ENCODE peak calls at places on chromosomes 12 and 14, in five cellular contexts. One of them, this sample, is unnamed.

GRCh38 chr12:21169878-21170472 is 39.0 kb downstream of the SLCO1B1 start:
- DNase-seq in fibroblast of mammary gland: peak; percentile 31
- DNase-seq in Caco-2: peak; percentile 67
- DNase-seq in LoVo: peak; percentile 61
- DNase-seq in endothelial cell: peak; percentile 80
- DNase-seq in this sample: no peak

GRCh38 chr12:6953417-6954315 is 2.5 kb downstream of the PTPN6 start:
- DNase-seq in Caco-2: no peak
- DNase-seq in endothelial cell: peak; percentile 55
- DNase-seq in fibroblast of mammary gland: no peak
- DNase-seq in LoVo: no peak
- DNase-seq in this sample: no peak

GRCh38 chr12:110858848-110859247 is 12.1 kb downstream of the CCDC63 start:
- DNase-seq in LoVo: no peak
- DNase-seq in endothelial cell: no peak
- DNase-seq in fibroblast of mammary gland: peak; percentile 15
- DNase-seq in Caco-2: no peak
- DNase-seq in this sample: no peak

GRCh38 chr12:26987634-26988424 is 26.4 kb downstream of the TM7SF3 start:
- DNase-seq in endothelial cell: no peak
- DNase-seq in fibroblast of mammary gland: peak; percentile 46
- DNase-seq in Caco-2: no peak
- DNase-seq in LoVo: no peak
- DNase-seq in this sample: no peak

GRCh38 chr14:106843951-106844483 is 1317.6 kb downstream of the TMEM121 start:
- DNase-seq in Caco-2: peak; percentile 47
- DNase-seq in endothelial cell: no peak
- DNase-seq in LoVo: peak; percentile 73
- DNase-seq in fibroblast of mammary gland: peak; percentile 5
- DNase-seq in this sample: no peak

GRCh38 chr14:104086661-104087461 is 1.4 kb downstream of the ASPG start:
- DNase-seq in Caco-2: no peak
- DNase-seq in endothelial cell: peak; percentile 4
- DNase-seq in LoVo: no peak
- DNase-seq in fibroblast of mammary gland: no peak
- DNase-seq in this sample: no peak

GRCh38 chr12:90166671-90167070 is 458.0 kb upstream of the ATP2B1 start:
- DNase-seq in endothelial cell: no peak
- DNase-seq in Caco-2: no peak
- DNase-seq in LoVo: no peak
- DNase-seq in fibroblast of mammary gland: no peak
- DNase-seq in this sample: no peak

GRCh38 chr14:52067873-52068740 is 752 bp downstream of the NID2 start:
- DNase-seq in LoVo: no peak
- DNase-seq in endothelial cell: peak; percentile 44
- DNase-seq in Caco-2: no peak
- DNase-seq in fibroblast of mammary gland: peak; percentile 39
- DNase-seq in this sample: no peak

GRCh38 chr12:53046655-53047220 is 3.1 kb upstream of the TNS2 start:
- DNase-seq in endothelial cell: peak; percentile 60
- DNase-seq in fibroblast of mammary gland: peak; percentile 74
- DNase-seq in Caco-2: peak; percentile 76
- DNase-seq in LoVo: peak; percentile 42
- DNase-seq in this sample: peak; percentile 83

GRCh38 chr12:12488823-12489528 is 73.7 kb downstream of the DUSP16 start:
- DNase-seq in Caco-2: no peak
- DNase-seq in endothelial cell: no peak
- DNase-seq in fibroblast of mammary gland: no peak
- DNase-seq in LoVo: no peak
- DNase-seq in this sample: no peak

GRCh38 chr12:19978193-19978592 is 390.1 kb upstream of the PDE3A start:
- DNase-seq in LoVo: no peak
- DNase-seq in Caco-2: no peak
- DNase-seq in endothelial cell: no peak
- DNase-seq in fibroblast of mammary gland: peak; percentile 100
- DNase-seq in this sample: no peak

GRCh38 chr12:58745348-58746125 is 174.8 kb downstream of the LRIG3 start:
- DNase-seq in LoVo: no peak
- DNase-seq in endothelial cell: no peak
- DNase-seq in Caco-2: no peak
- DNase-seq in fibroblast of mammary gland: peak; percentile 56
- DNase-seq in this sample: no peak

GRCh38 chr14:96104469-96105057 is 65.4 kb downstream of the C14orf132 start:
- DNase-seq in fibroblast of mammary gland: peak; percentile 100
- DNase-seq in Caco-2: peak; percentile 61
- DNase-seq in endothelial cell: no peak
- DNase-seq in LoVo: no peak
- DNase-seq in this sample: no peak

GRCh38 chr12:3752096-3752709 is 706 bp downstream of the CRACR2A start:
- DNase-seq in Caco-2: peak; percentile 69
- DNase-seq in endothelial cell: peak; percentile 19
- DNase-seq in LoVo: no peak
- DNase-seq in fibroblast of mammary gland: peak; percentile 75
- DNase-seq in this sample: no peak

GRCh38 chr12:3155710-3156386 is 78.7 kb downstream of the TSPAN9 start:
- DNase-seq in Caco-2: no peak
- DNase-seq in fibroblast of mammary gland: no peak
- DNase-seq in LoVo: no peak
- DNase-seq in endothelial cell: no peak
- DNase-seq in this sample: no peak

GRCh38 chr14:69483765-69484443 is 624 bp upstream of the PLEKHD1 start:
- DNase-seq in Caco-2: no peak
- DNase-seq in endothelial cell: peak; percentile 19
- DNase-seq in fibroblast of mammary gland: no peak
- DNase-seq in LoVo: no peak
- DNase-seq in this sample: peak; percentile 72

GRCh38 chr12:125677829-125678228 is 612.6 kb downstream of the AACS start:
- DNase-seq in fibroblast of mammary gland: no peak
- DNase-seq in endothelial cell: no peak
- DNase-seq in Caco-2: no peak
- DNase-seq in LoVo: no peak
- DNase-seq in this sample: no peak

GRCh38 chr12:59736786-59737185 is 141.0 kb downstream of the SLC16A7 start:
- DNase-seq in endothelial cell: no peak
- DNase-seq in LoVo: no peak
- DNase-seq in fibroblast of mammary gland: peak; percentile 91
- DNase-seq in Caco-2: no peak
- DNase-seq in this sample: no peak

GRCh38 chr12:82635263-82635662 is 51.4 kb upstream of the TMTC2 start:
- DNase-seq in Caco-2: no peak
- DNase-seq in fibroblast of mammary gland: no peak
- DNase-seq in LoVo: peak; percentile 59
- DNase-seq in endothelial cell: no peak
- DNase-seq in this sample: no peak

This sample was measured in 8988T.